ENCODE peak calls at places on chromosomes 12 and 14, in nine cellular contexts. K, Y, Z, H, M, V, J, B and P are unnamed samples.

GRCh38 chr12:9049520-9050133 is 60.3 kb downstream of the KLRG1 start:
- DNase-seq in B (peak), M (no peak), K (peak), J (no peak), H (no peak), Z (peak), V (peak), Y (no peak), P (peak)

GRCh38 chr12:65885312-65885711 is 61.0 kb downstream of the HMGA2 start:
- DNase-seq in K (no peak), J (no peak), Z (no peak), V (no peak), Y (no peak), B (no peak), H (no peak), M (no peak), P (no peak)

GRCh38 chr14:20679907-20680306 is 4.5 kb upstream of the RNASE4 start:
- DNase-seq in H (no peak), Z (no peak), V (peak), K (peak), Y (no peak), J (no peak), B (peak), M (peak), P (no peak)

GRCh38 chr12:98635657-98636323 is 8.8 kb downstream of the IKBIP start:
- DNase-seq in K (peak), Z (no peak), H (no peak), Y (no peak), J (no peak), M (no peak), B (no peak), V (no peak), P (no peak)

GRCh38 chr12:7190268-7191055 is 976 bp downstream of the PEX5 start:
- DNase-seq in B (peak), J (no peak), V (no peak), Z (peak), M (peak), Y (no peak), K (peak), H (no peak), P (peak)

GRCh38 chr12:22518998-22519397 is 25.3 kb downstream of the C2CD5 start:
- DNase-seq in H (no peak), K (no peak), M (no peak), Z (no peak), J (no peak), Y (no peak), B (no peak), V (no peak), P (no peak)

GRCh38 chr12:28100717-28101116 is 89.5 kb upstream of the CCDC91 start:
- DNase-seq in B (no peak), Z (no peak), K (no peak), M (no peak), H (no peak), Y (no peak), J (no peak), V (no peak), P (no peak)

GRCh38 chr12:31849090-31849687 is 110.0 kb upstream of the RESF1 start:
- DNase-seq in B (no peak), K (no peak), Y (no peak), H (no peak), V (peak), Z (no peak), J (no peak), M (no peak), P (no peak)

GRCh38 chr14:100017578-100017977 is 47.6 kb upstream of the EVL start:
- DNase-seq in M (no peak), K (no peak), Y (no peak), H (no peak), J (peak), Z (no peak), V (no peak), B (no peak), P (no peak)

GRCh38 chr14:50099335-50099734 is 17.0 kb downstream of the VCPKMT start:
- DNase-seq in Y (no peak), H (no peak), B (no peak), K (no peak), Z (no peak), M (no peak), J (no peak), V (no peak), P (no peak)

GRCh38 chr14:83744901-83745300 is 1785.0 kb upstream of the FLRT2 start:
- DNase-seq in K (no peak), J (no peak), B (no peak), Z (no peak), Y (no peak), M (no peak), V (no peak), H (no peak), P (no peak)

GRCh38 chr14:37223947-37224474 is 26.3 kb downstream of the MIPOL1 start:
- DNase-seq in Z (no peak), V (no peak), Y (no peak), K (no peak), J (no peak), M (no peak), H (no peak), B (no peak), P (no peak)

GRCh38 chr12:52139579-52140062 is 52.2 kb downstream of the KRT80 start:
- DNase-seq in M (no peak), H (peak), J (no peak), K (peak), V (peak), Y (no peak), Z (peak), B (peak), P (no peak)